ENCODE peak calls at places on chromosomes 7 and 10, in ten cellular contexts. X is H1; C is H7; U is cerebellum; A is NT2/D1; M is amygdala; G is heart right ventricle; F is cardiac muscle cell; R is activated CD8-positive, alpha-beta memory T cell treated with anti-CD3 and anti-CD28 coated beads for 48 hours; K is DMS79. Y is an unnamed sample.

GRCh38 chr7:104136981-104137380 is 70.8 kb downstream of the ORC5 start:
- DNase-seq in C (no peak), X (no peak), G (no peak), U (no peak), K (no peak), M (no peak), F (peak; percentile 13), R (no peak), A (no peak), Y (no peak)

GRCh38 chr10:9615179-9615578 is 1402.5 kb upstream of the CELF2 start:
- DNase-seq in X (no peak), K (no peak), G (no peak), U (no peak), R (no peak), C (no peak), M (no peak), A (no peak), F (no peak), Y (no peak)

GRCh38 chr10:124071141-124071540 is 22.3 kb downstream of the CHST15 start:
- DNase-seq in U (no peak), F (no peak), A (no peak), C (no peak), K (no peak), R (no peak), M (no peak), G (no peak), X (no peak), Y (no peak)

GRCh38 chr7:155351120-155351870 is 53.6 kb downstream of the INSIG1 start:
- DNase-seq in A (no peak), U (no peak), X (no peak), G (no peak), F (no peak), M (no peak), R (no peak), C (no peak), K (no peak), Y (no peak)

GRCh38 chr7:51268859-51269258 is 47.8 kb downstream of the COBL start:
- DNase-seq in K (no peak), C (no peak), A (no peak), X (no peak), G (no peak), F (no peak), U (no peak), R (no peak), M (no peak), Y (no peak)

GRCh38 chr7:54782829-54783228 is 23.8 kb upstream of the SEC61G start:
- DNase-seq in U (no peak), X (no peak), A (no peak), M (no peak), C (no peak), R (no peak), G (no peak), F (no peak), K (no peak), Y (no peak)

GRCh38 chr7:137020351-137020750 is 151.9 kb downstream of the CHRM2 start:
- DNase-seq in M (no peak), U (no peak), C (no peak), R (no peak), A (no peak), X (no peak), K (no peak), G (no peak), F (no peak), Y (no peak)

GRCh38 chr10:30186371-30186875 is 127.0 kb upstream of the JCAD start:
- DNase-seq in U (no peak), A (no peak), C (no peak), X (no peak), M (no peak), F (no peak), K (no peak), G (peak; percentile 24), R (no peak), Y (no peak)

GRCh38 chr7:1331576-1332467 is 99.2 kb downstream of the UNCX start:
- DNase-seq in G (no peak), R (no peak), A (no peak), X (no peak), U (no peak), F (no peak), M (no peak), K (no peak), C (no peak), Y (no peak)

GRCh38 chr7:37344886-37345579 is 103.6 kb downstream of the ELMO1 start:
- DNase-seq in M (no peak), X (no peak), A (no peak), G (no peak), C (no peak), R (no peak), K (no peak), F (no peak), U (no peak), Y (no peak)

GRCh38 chr7:98133181-98133580 is 26.5 kb downstream of the LMTK2 start:
- DNase-seq in G (no peak), X (no peak), C (peak; percentile 19), K (no peak), F (no peak), M (no peak), R (no peak), U (no peak), A (no peak), Y (no peak)

GRCh38 chr10:14667748-14668147 is 106.9 kb downstream of the FAM107B start:
- DNase-seq in G (no peak), M (no peak), A (no peak), X (no peak), U (no peak), F (no peak), C (no peak), R (no peak), K (no peak), Y (no peak)

GRCh38 chr7:151632750-151633515 is 113.2 kb upstream of the RHEB start:
- DNase-seq in U (peak; percentile 56), F (no peak), M (no peak), C (peak; percentile 61), X (no peak), G (peak; percentile 41), K (no peak), R (peak; percentile 12), A (no peak), Y (peak; percentile 69)

GRCh38 chr7:49911906-49912305 is 138.5 kb downstream of the VWC2 start:
- DNase-seq in X (no peak), M (no peak), A (no peak), U (peak; percentile 72), F (no peak), G (no peak), R (no peak), C (no peak), K (no peak), Y (peak; percentile 93)

GRCh38 chr10:84008878-84009277 is 130.4 kb upstream of the GHITM start:
- DNase-seq in G (no peak), X (no peak), U (no peak), M (no peak), C (peak; percentile 60), A (peak; percentile 8), F (peak; percentile 20), K (no peak), R (no peak), Y (no peak)

GRCh38 chr7:29237483-29237882 is 42.9 kb downstream of the CHN2 start:
- DNase-seq in A (no peak), R (no peak), G (no peak), M (no peak), K (no peak), F (no peak), C (no peak), U (no peak), X (no peak), Y (peak; percentile 30)

GRCh38 chr10:111281516-111281915 is 204.7 kb downstream of the ADRA2A start:
- DNase-seq in X (no peak), K (no peak), R (no peak), A (peak; percentile 11), F (peak; percentile 47), G (peak; percentile 6), C (peak; percentile 26), M (no peak), U (no peak), Y (peak; percentile 19)

GRCh38 chr7:88169717-88170320 is 50.0 kb downstream of the SRI start:
- DNase-seq in R (no peak), M (no peak), G (no peak), A (no peak), X (no peak), C (no peak), K (no peak), F (peak; percentile 38), U (peak; percentile 41), Y (peak; percentile 60)

GRCh38 chr7:141271451-141271850 is 197.6 kb downstream of the TMEM178B start:
- DNase-seq in C (no peak), A (no peak), F (no peak), R (no peak), X (no peak), G (no peak), M (no peak), U (no peak), K (no peak), Y (no peak)

GRCh38 chr10:35924726-35925125 is 282.6 kb upstream of the FZD8 start:
- DNase-seq in K (no peak), A (no peak), U (no peak), R (no peak), M (no peak), C (no peak), G (no peak), F (no peak), X (no peak), Y (no peak)

GRCh38 chr10:22713853-22714523 is 390 bp downstream of the PIP4K2A start:
- DNase-seq in A (no peak), F (no peak), C (peak; percentile 74), G (peak; percentile 20), K (no peak), R (no peak), U (no peak), M (no peak), X (no peak), Y (no peak)

GRCh38 chr7:2953588-2954407 is 89.9 kb downstream of the CARD11 start:
- DNase-seq in F (no peak), M (no peak), A (no peak), G (no peak), X (no peak), K (no peak), U (no peak), C (no peak), R (no peak), Y (no peak)

GRCh38 chr10:5891009-5891408 is 966 bp downstream of the FBH1 start:
- DNase-seq in X (no peak), A (no peak), G (no peak), M (no peak), U (no peak), R (no peak), F (no peak), K (no peak), C (no peak), Y (no peak)

GRCh38 chr10:119634219-119634544 is 17.0 kb upstream of the BAG3 start:
- DNase-seq in M (no peak), U (no peak), R (no peak), G (no peak), K (no peak), C (no peak), F (no peak), A (no peak), X (no peak), Y (no peak)

GRCh38 chr10:33302188-33302829 is 32.2 kb downstream of the NRP1 start:
- DNase-seq in U (no peak), K (no peak), C (no peak), A (no peak), X (no peak), F (no peak), R (no peak), M (peak; percentile 13), G (peak; percentile 49), Y (no peak)

GRCh38 chr7:1543826-1544177 is 12.2 kb downstream of the TMEM184A start:
- DNase-seq in G (no peak), R (no peak), C (no peak), A (no peak), F (no peak), M (no peak), U (no peak), X (no peak), K (no peak), Y (no peak)

GRCh38 chr7:115357213-115357999 is 435.5 kb downstream of the MDFIC start:
- DNase-seq in U (no peak), G (no peak), A (no peak), F (peak; percentile 81), X (no peak), K (no peak), M (no peak), R (no peak), C (no peak), Y (no peak)

GRCh38 chr10:117442521-117442920 is 67.3 kb upstream of the PDZD8 start:
- DNase-seq in G (no peak), X (no peak), K (no peak), U (no peak), M (no peak), R (no peak), A (no peak), C (no peak), F (no peak), Y (no peak)

Y was measured in cerebellar cortex.